ENCODE peak calls at places on chromosomes 1 and 21, in four cellular contexts. One of them, this sample, is unnamed.
A peak's percentile ranks its signal among the peaks of the same experiment; 100 is the strongest.

GRCh38 chr1:230120949-230121381 is 53.9 kb downstream of the GALNT2 start:
- DNase-seq in left colon: no peak
- DNase-seq in cerebellum: no peak
- DNase-seq in GM19239: no peak
- DNase-seq in this sample: no peak

GRCh38 chr1:18256318-18257235 is 149.0 kb downstream of the IGSF21 start:
- DNase-seq in cerebellum: no peak
- DNase-seq in left colon: peak; percentile 28
- DNase-seq in GM19239: peak; percentile 22
- DNase-seq in this sample: no peak

GRCh38 chr1:14745815-14746214 is 147.3 kb downstream of the KAZN start:
- DNase-seq in GM19239: no peak
- DNase-seq in left colon: no peak
- DNase-seq in cerebellum: no peak
- DNase-seq in this sample: no peak

GRCh38 chr1:36818771-36819170 is 215.5 kb downstream of the GRIK3 start:
- DNase-seq in left colon: no peak
- DNase-seq in cerebellum: no peak
- DNase-seq in GM19239: no peak
- DNase-seq in this sample: no peak

GRCh38 chr1:109483658-109484518 is at the start of gene ATXN7L2:
- DNase-seq in cerebellum: peak; percentile 99
- DNase-seq in left colon: peak; percentile 91
- DNase-seq in GM19239: peak; percentile 97
- DNase-seq in this sample: peak; percentile 90

GRCh38 chr1:153277852-153278251 is 18.4 kb downstream of the LORICRIN start:
- DNase-seq in left colon: no peak
- DNase-seq in cerebellum: no peak
- DNase-seq in GM19239: peak; percentile 44
- DNase-seq in this sample: no peak

GRCh38 chr1:45304311-45305081 is 22.2 kb upstream of the HPDL start:
- DNase-seq in cerebellum: no peak
- DNase-seq in GM19239: no peak
- DNase-seq in left colon: peak; percentile 37
- DNase-seq in this sample: no peak

GRCh38 chr1:21326861-21327344 is 36.6 kb upstream of the ECE1 start:
- DNase-seq in GM19239: no peak
- DNase-seq in cerebellum: no peak
- DNase-seq in left colon: no peak
- DNase-seq in this sample: no peak

GRCh38 chr1:156119503-156120209 is 5.1 kb downstream of the LMNA start:
- DNase-seq in GM19239: no peak
- DNase-seq in left colon: peak; percentile 75
- DNase-seq in cerebellum: no peak
- DNase-seq in this sample: no peak

GRCh38 chr1:20366076-20366765 is 75.5 kb downstream of the VWA5B1 start:
- DNase-seq in cerebellum: no peak
- DNase-seq in left colon: peak; percentile 67
- DNase-seq in GM19239: no peak
- DNase-seq in this sample: no peak

GRCh38 chr1:50423670-50424000 is 392 bp upstream of the DMRTA2 start:
- DNase-seq in cerebellum: no peak
- DNase-seq in left colon: no peak
- DNase-seq in GM19239: no peak
- DNase-seq in this sample: no peak

GRCh38 chr1:66217021-66217420 is 316.9 kb upstream of the SGIP1 start:
- DNase-seq in left colon: no peak
- DNase-seq in GM19239: no peak
- DNase-seq in cerebellum: no peak
- DNase-seq in this sample: no peak

GRCh38 chr21:33350676-33351075 is 25.9 kb downstream of the IFNAR1 start:
- DNase-seq in GM19239: no peak
- DNase-seq in left colon: no peak
- DNase-seq in cerebellum: no peak
- DNase-seq in this sample: no peak

GRCh38 chr1:3780901-3781300 is 8.4 kb downstream of the SMIM1 start:
- DNase-seq in cerebellum: no peak
- DNase-seq in GM19239: no peak
- DNase-seq in left colon: no peak
- DNase-seq in this sample: peak; percentile 56

GRCh38 chr1:54837002-54837853 is 36.1 kb upstream of the TTC22 start:
- DNase-seq in cerebellum: no peak
- DNase-seq in GM19239: no peak
- DNase-seq in left colon: no peak
- DNase-seq in this sample: no peak

GRCh38 chr1:40626383-40626770 is 39.1 kb downstream of the RIMS3 start:
- DNase-seq in left colon: no peak
- DNase-seq in GM19239: no peak
- DNase-seq in cerebellum: no peak
- DNase-seq in this sample: no peak

GRCh38 chr1:115277276-115277675 is 60.8 kb downstream of the NGF start:
- DNase-seq in cerebellum: no peak
- DNase-seq in left colon: no peak
- DNase-seq in GM19239: no peak
- DNase-seq in this sample: no peak

GRCh38 chr21:44326272-44326647 is 12.9 kb downstream of the CFAP410 start:
- DNase-seq in cerebellum: no peak
- DNase-seq in left colon: no peak
- DNase-seq in GM19239: no peak
- DNase-seq in this sample: no peak

GRCh38 chr1:904271-904950 is 19.3 kb upstream of the SAMD11 start:
- DNase-seq in left colon: peak; percentile 50
- DNase-seq in GM19239: peak; percentile 89
- DNase-seq in cerebellum: peak; percentile 81
- DNase-seq in this sample: peak; percentile 81

GRCh38 chr1:154962238-154962678 is 676 bp upstream of the PYGO2 start:
- DNase-seq in left colon: no peak
- DNase-seq in GM19239: no peak
- DNase-seq in cerebellum: no peak
- DNase-seq in this sample: no peak

GRCh38 chr1:156258859-156259258 is 11.0 kb upstream of the PAQR6 start:
- DNase-seq in cerebellum: no peak
- DNase-seq in GM19239: no peak
- DNase-seq in left colon: no peak
- DNase-seq in this sample: no peak

GRCh38 chr21:44927587-44928461 is 7.1 kb upstream of the ITGB2 start:
- DNase-seq in left colon: no peak
- DNase-seq in GM19239: no peak
- DNase-seq in cerebellum: no peak
- DNase-seq in this sample: peak; percentile 88

GRCh38 chr1:228081578-228082259 is 789 bp upstream of the ARF1 start:
- DNase-seq in GM19239: peak; percentile 35
- DNase-seq in left colon: no peak
- DNase-seq in cerebellum: no peak
- DNase-seq in this sample: no peak

GRCh38 chr1:36383240-36383639 is 2.5 kb downstream of the STK40 start:
- DNase-seq in GM19239: no peak
- DNase-seq in cerebellum: peak; percentile 33
- DNase-seq in left colon: no peak
- DNase-seq in this sample: no peak

GRCh38 chr1:203145321-203146041 is 18.0 kb downstream of the ADORA1 start:
- DNase-seq in cerebellum: no peak
- DNase-seq in left colon: no peak
- DNase-seq in GM19239: no peak
- DNase-seq in this sample: no peak

GRCh38 chr1:214029796-214030195 is 42.0 kb downstream of the PROX1 start:
- DNase-seq in cerebellum: no peak
- DNase-seq in GM19239: no peak
- DNase-seq in left colon: no peak
- DNase-seq in this sample: no peak

GRCh38 chr1:94237291-94238226 is at the start of gene ARHGAP29:
- DNase-seq in left colon: peak; percentile 78
- DNase-seq in GM19239: peak; percentile 19
- DNase-seq in cerebellum: peak; percentile 89
- DNase-seq in this sample: no peak

GRCh38 chr1:43908226-43908625 is 25.4 kb upstream of the ARTN start:
- DNase-seq in cerebellum: no peak
- DNase-seq in GM19239: no peak
- DNase-seq in left colon: peak; percentile 2
- DNase-seq in this sample: no peak